ENCODE peak calls at places on chromosomes 6 and 20, in four cellular contexts. One of them, this sample, is unnamed.

GRCh38 chr6:79833264-79833663 is 114.1 kb downstream of the ELOVL4 start:
- DNase-seq in activated CD4-positive, alpha-beta T cell treated with anti-CD3 and anti-CD28 coated beads, Interleukin-2, amount 50 U/mL, for 4 hours: no peak
- DNase-seq in cardiac muscle cell: peak
- DNase-seq in aorta: no peak
- DNase-seq in this sample: no peak

GRCh38 chr6:130018292-130018829 is at the start of gene L3MBTL3:
- DNase-seq in activated CD4-positive, alpha-beta T cell treated with anti-CD3 and anti-CD28 coated beads, Interleukin-2, amount 50 U/mL, for 4 hours: peak
- DNase-seq in cardiac muscle cell: peak
- DNase-seq in aorta: peak
- DNase-seq in this sample: peak

GRCh38 chr20:19834783-19835182 is 76.7 kb downstream of the RIN2 start:
- DNase-seq in activated CD4-positive, alpha-beta T cell treated with anti-CD3 and anti-CD28 coated beads, Interleukin-2, amount 50 U/mL, for 4 hours: no peak
- DNase-seq in cardiac muscle cell: no peak
- DNase-seq in aorta: no peak
- DNase-seq in this sample: no peak

GRCh38 chr6:21885532-21886089 is 292.1 kb downstream of the SOX4 start:
- DNase-seq in activated CD4-positive, alpha-beta T cell treated with anti-CD3 and anti-CD28 coated beads, Interleukin-2, amount 50 U/mL, for 4 hours: no peak
- DNase-seq in cardiac muscle cell: peak
- DNase-seq in aorta: peak
- DNase-seq in this sample: no peak

GRCh38 chr6:20757761-20758160 is 223.5 kb downstream of the CDKAL1 start:
- DNase-seq in activated CD4-positive, alpha-beta T cell treated with anti-CD3 and anti-CD28 coated beads, Interleukin-2, amount 50 U/mL, for 4 hours: no peak
- DNase-seq in cardiac muscle cell: no peak
- DNase-seq in aorta: no peak
- DNase-seq in this sample: no peak

GRCh38 chr20:30167540-30167939 is 1089.9 kb upstream of the DEFB115 start:
- DNase-seq in activated CD4-positive, alpha-beta T cell treated with anti-CD3 and anti-CD28 coated beads, Interleukin-2, amount 50 U/mL, for 4 hours: no peak
- DNase-seq in cardiac muscle cell: no peak
- DNase-seq in aorta: no peak
- DNase-seq in this sample: no peak

GRCh38 chr20:2234788-2235187 is 61.0 kb upstream of the TGM3 start:
- DNase-seq in activated CD4-positive, alpha-beta T cell treated with anti-CD3 and anti-CD28 coated beads, Interleukin-2, amount 50 U/mL, for 4 hours: no peak
- DNase-seq in cardiac muscle cell: no peak
- DNase-seq in aorta: no peak
- DNase-seq in this sample: peak

GRCh38 chr6:98944598-98945011 is 3.1 kb downstream of the FBXL4 start:
- DNase-seq in activated CD4-positive, alpha-beta T cell treated with anti-CD3 and anti-CD28 coated beads, Interleukin-2, amount 50 U/mL, for 4 hours: no peak
- DNase-seq in cardiac muscle cell: peak
- DNase-seq in aorta: no peak
- DNase-seq in this sample: no peak

GRCh38 chr6:78530208-78530607 is 337.1 kb upstream of the IRAK1BP1 start:
- DNase-seq in activated CD4-positive, alpha-beta T cell treated with anti-CD3 and anti-CD28 coated beads, Interleukin-2, amount 50 U/mL, for 4 hours: no peak
- DNase-seq in cardiac muscle cell: no peak
- DNase-seq in aorta: no peak
- DNase-seq in this sample: peak

GRCh38 chr20:23159923-23160445 is 73.9 kb upstream of the CD93 start:
- DNase-seq in activated CD4-positive, alpha-beta T cell treated with anti-CD3 and anti-CD28 coated beads, Interleukin-2, amount 50 U/mL, for 4 hours: no peak
- DNase-seq in cardiac muscle cell: no peak
- DNase-seq in aorta: no peak
- DNase-seq in this sample: no peak

GRCh38 chr6:135938588-135939215 is 87.2 kb downstream of the PDE7B start:
- DNase-seq in activated CD4-positive, alpha-beta T cell treated with anti-CD3 and anti-CD28 coated beads, Interleukin-2, amount 50 U/mL, for 4 hours: no peak
- DNase-seq in cardiac muscle cell: peak
- DNase-seq in aorta: no peak
- DNase-seq in this sample: no peak

GRCh38 chr6:69007781-69008180 is 372.7 kb downstream of the ADGRB3 start:
- DNase-seq in activated CD4-positive, alpha-beta T cell treated with anti-CD3 and anti-CD28 coated beads, Interleukin-2, amount 50 U/mL, for 4 hours: no peak
- DNase-seq in cardiac muscle cell: no peak
- DNase-seq in aorta: no peak
- DNase-seq in this sample: no peak

GRCh38 chr6:33781105-33781975 is 7.6 kb downstream of the LEMD2 start:
- DNase-seq in activated CD4-positive, alpha-beta T cell treated with anti-CD3 and anti-CD28 coated beads, Interleukin-2, amount 50 U/mL, for 4 hours: no peak
- DNase-seq in cardiac muscle cell: peak
- DNase-seq in aorta: no peak
- DNase-seq in this sample: peak

GRCh38 chr6:25296980-25297379 is 17.8 kb downstream of the CARMIL1 start:
- DNase-seq in activated CD4-positive, alpha-beta T cell treated with anti-CD3 and anti-CD28 coated beads, Interleukin-2, amount 50 U/mL, for 4 hours: no peak
- DNase-seq in cardiac muscle cell: peak
- DNase-seq in aorta: no peak
- DNase-seq in this sample: no peak